ENCODE peak calls at places on chromosomes 6 and 20, in nine cellular contexts. A is activated gamma-delta T cell treated with anti-CD3 and anti-CD28 coated beads, Interleukin-2, amount 50 U/mL, for 16 hours; Y is transverse colon; V is EL; E is upper lobe of left lung; Z is thyroid gland; F is activated effector memory CD4-positive, alpha-beta T cell treated with Interleukin-2 at 50 U/mL for 16 hours; S is CD4-positive, alpha-beta memory T cell; G is CD8-positive, alpha-beta memory T cell. X is an unnamed sample.

GRCh38 chr20:51972031-51972430 is 169.7 kb upstream of the SALL4 start:
- DNase-seq in A (no peak), Y (no peak), V (no peak), E (no peak), Z (no peak), F (no peak), S (no peak), G (no peak), X (no peak)

GRCh38 chr20:25042531-25043498 is 15.1 kb downstream of the ACSS1 start:
- DNase-seq in A (peak; percentile 19), Y (peak; percentile 45), V (no peak), E (no peak), Z (no peak), F (peak; percentile 20), S (peak; percentile 70), G (peak; percentile 75), X (peak; percentile 65)

GRCh38 chr6:118725944-118726343 is 74.6 kb upstream of the CEP85L start:
- DNase-seq in A (peak; percentile 67), Y (no peak), V (no peak), E (no peak), Z (no peak), F (peak; percentile 32), S (peak; percentile 73), G (peak; percentile 36), X (peak; percentile 75)

GRCh38 chr20:51529027-51529749 is 13.3 kb downstream of the NFATC2 start:
- DNase-seq in A (no peak), Y (no peak), V (peak; percentile 64), E (no peak), Z (no peak), F (peak; percentile 20), S (peak; percentile 77), G (no peak), X (peak; percentile 38)

GRCh38 chr6:170295519-170296422 is 4.9 kb upstream of the DLL1 start:
- DNase-seq in A (no peak), Y (peak; percentile 49), V (no peak), E (peak; percentile 90), Z (no peak), F (no peak), S (no peak), G (peak; percentile 32), X (no peak)

GRCh38 chr20:58559368-58559729 is 44.1 kb upstream of the APCDD1L start:
- DNase-seq in A (no peak), Y (no peak), V (no peak), E (no peak), Z (no peak), F (no peak), S (no peak), G (no peak), X (no peak)

GRCh38 chr6:36349240-36349639 is 12.6 kb upstream of the BNIP5 start:
- DNase-seq in A (no peak), Y (peak; percentile 75), V (no peak), E (no peak), Z (no peak), F (no peak), S (peak; percentile 47), G (no peak), X (peak; percentile 19)

GRCh38 chr6:50791900-50792508 is 26.7 kb upstream of the TFAP2B start:
- DNase-seq in A (no peak), Y (no peak), V (peak; percentile 26), E (no peak), Z (no peak), F (no peak), S (no peak), G (no peak), X (no peak)

GRCh38 chr6:17780071-17780470 is 73.3 kb upstream of the NUP153 start:
- DNase-seq in A (no peak), Y (no peak), V (no peak), E (no peak), Z (no peak), F (no peak), S (no peak), G (no peak), X (no peak)

GRCh38 chr20:19114410-19114809 is 98.0 kb upstream of the SLC24A3 start:
- DNase-seq in A (no peak), Y (no peak), V (no peak), E (no peak), Z (no peak), F (no peak), S (no peak), G (no peak), X (no peak)

GRCh38 chr6:169263374-169263773 is 9.7 kb upstream of the THBS2 start:
- DNase-seq in A (no peak), Y (no peak), V (no peak), E (no peak), Z (no peak), F (no peak), S (no peak), G (no peak), X (no peak)

GRCh38 chr6:69719602-69720193 is 77.1 kb downstream of the LMBRD1 start:
- DNase-seq in A (no peak), Y (no peak), V (peak; percentile 19), E (no peak), Z (no peak), F (no peak), S (peak; percentile 27), G (no peak), X (no peak)

GRCh38 chr6:36289281-36290018 is 19.6 kb downstream of the PNPLA1 start:
- DNase-seq in A (no peak), Y (no peak), V (no peak), E (no peak), Z (no peak), F (no peak), S (no peak), G (no peak), X (no peak)

GRCh38 chr6:31915756-31916155 is 11.8 kb upstream of the C2 start:
- DNase-seq in A (no peak), Y (no peak), V (no peak), E (no peak), Z (no peak), F (no peak), S (no peak), G (no peak), X (no peak)

GRCh38 chr6:132961122-132961521 is 146.8 kb downstream of the RPS12 start:
- DNase-seq in A (no peak), Y (no peak), V (peak; percentile 38), E (no peak), Z (peak; percentile 27), F (no peak), S (no peak), G (no peak), X (no peak)

GRCh38 chr6:84344005-84344404 is 116.6 kb upstream of the CEP162 start:
- DNase-seq in A (no peak), Y (no peak), V (no peak), E (no peak), Z (no peak), F (no peak), S (no peak), G (no peak), X (no peak)

GRCh38 chr6:25173951-25174474 is 105.2 kb upstream of the CARMIL1 start:
- DNase-seq in A (no peak), Y (no peak), V (peak; percentile 97), E (no peak), Z (no peak), F (no peak), S (no peak), G (no peak), X (no peak)

GRCh38 chr20:48051810-48052491 is 266.7 kb upstream of the SULF2 start:
- DNase-seq in A (no peak), Y (no peak), V (peak; percentile 76), E (no peak), Z (no peak), F (no peak), S (no peak), G (no peak), X (no peak)

GRCh38 chr6:41167173-41167963 is 4.5 kb upstream of the TREM2 start:
- DNase-seq in A (no peak), Y (no peak), V (no peak), E (no peak), Z (peak; percentile 14), F (no peak), S (no peak), G (no peak), X (no peak)

GRCh38 chr6:138817799-138818198 is 21.9 kb downstream of the ECT2L start:
- DNase-seq in A (no peak), Y (peak; percentile 89), V (peak; percentile 78), E (no peak), Z (peak; percentile 96), F (no peak), S (no peak), G (no peak), X (no peak)

GRCh38 chr20:10761786-10762185 is 88.0 kb upstream of the JAG1 start:
- DNase-seq in A (no peak), Y (no peak), V (peak; percentile 76), E (no peak), Z (no peak), F (no peak), S (no peak), G (no peak), X (no peak)

GRCh38 chr20:36573103-36573797 is at the start of gene TGIF2:
- DNase-seq in A (peak; percentile 84), Y (peak; percentile 87), V (peak; percentile 94), E (peak; percentile 96), Z (peak; percentile 92), F (peak; percentile 80), S (peak; percentile 92), G (peak; percentile 93), X (peak; percentile 87)

GRCh38 chr6:26033942-26034354 is 53.3 kb upstream of the HFE start:
- DNase-seq in A (no peak), Y (no peak), V (no peak), E (peak; percentile 57), Z (no peak), F (no peak), S (no peak), G (no peak), X (no peak)

GRCh38 chr20:14445902-14446301 is 108.5 kb upstream of the FLRT3 start:
- DNase-seq in A (no peak), Y (no peak), V (no peak), E (no peak), Z (no peak), F (no peak), S (no peak), G (no peak), X (no peak)

GRCh38 chr6:4059115-4059777 is 19.7 kb downstream of the FAM217A start:
- DNase-seq in A (peak; percentile 59), Y (no peak), V (peak; percentile 93), E (no peak), Z (no peak), F (peak; percentile 22), S (peak; percentile 69), G (peak; percentile 32), X (peak; percentile 8)

GRCh38 chr6:34094474-34095135 is 51.3 kb downstream of the GRM4 start:
- DNase-seq in A (no peak), Y (no peak), V (no peak), E (no peak), Z (peak; percentile 86), F (no peak), S (peak; percentile 23), G (no peak), X (no peak)

GRCh38 chr6:4610256-4610655 is 165.9 kb upstream of the CDYL start:
- DNase-seq in A (no peak), Y (peak; percentile 26), V (peak; percentile 71), E (no peak), Z (peak; percentile 82), F (no peak), S (no peak), G (no peak), X (no peak)

GRCh38 chr6:165637591-165637990 is 25.4 kb downstream of the PDE10A start:
- DNase-seq in A (no peak), Y (no peak), V (no peak), E (no peak), Z (no peak), F (no peak), S (no peak), G (no peak), X (no peak)

GRCh38 chr20:37538003-37538402 is 10.3 kb upstream of the BLCAP start:
- DNase-seq in A (no peak), Y (no peak), V (peak; percentile 63), E (no peak), Z (no peak), F (no peak), S (no peak), G (no peak), X (no peak)

GRCh38 chr6:141303907-141304306 is 828.8 kb upstream of the GJE1 start:
- DNase-seq in A (no peak), Y (no peak), V (no peak), E (no peak), Z (no peak), F (no peak), S (no peak), G (no peak), X (no peak)

GRCh38 chr6:127893541-127893940 is 7.3 kb downstream of the THEMIS start:
- DNase-seq in A (no peak), Y (no peak), V (no peak), E (no peak), Z (no peak), F (no peak), S (peak; percentile 51), G (no peak), X (no peak)